ENCODE peak calls at places on chromosomes 6 and 20, in eight cellular contexts. One of them, this sample, is unnamed.
A peak's percentile ranks its signal among the peaks of the same experiment; 100 is the strongest.

GRCh38 chr6:38517005-38517404 is 122.7 kb downstream of the BTBD9 start:
- DNase-seq in fibroblast of lung: no peak
- DNase-seq in CD8-positive, alpha-beta memory T cell: no peak
- DNase-seq in PC-3: peak; percentile 23
- DNase-seq in heart right ventricle: no peak
- DNase-seq in spleen: no peak
- DNase-seq in AG04450: no peak
- DNase-seq in CD4-positive, alpha-beta T cell: no peak
- DNase-seq in this sample: no peak

GRCh38 chr20:39762716-39763115 is 800.6 kb downstream of the DHX35 start:
- DNase-seq in fibroblast of lung: no peak
- DNase-seq in CD8-positive, alpha-beta memory T cell: no peak
- DNase-seq in PC-3: no peak
- DNase-seq in heart right ventricle: no peak
- DNase-seq in spleen: no peak
- DNase-seq in AG04450: no peak
- DNase-seq in CD4-positive, alpha-beta T cell: no peak
- DNase-seq in this sample: peak; percentile 53

GRCh38 chr6:106870069-106870468 is 104.5 kb downstream of the CD24 start:
- DNase-seq in fibroblast of lung: no peak
- DNase-seq in CD8-positive, alpha-beta memory T cell: no peak
- DNase-seq in PC-3: peak; percentile 75
- DNase-seq in heart right ventricle: no peak
- DNase-seq in spleen: no peak
- DNase-seq in AG04450: peak; percentile 16
- DNase-seq in CD4-positive, alpha-beta T cell: no peak
- DNase-seq in this sample: peak; percentile 82

GRCh38 chr6:44122821-44123220 is 4.4 kb downstream of the MRPL14 start:
- DNase-seq in fibroblast of lung: peak; percentile 33
- DNase-seq in CD8-positive, alpha-beta memory T cell: no peak
- DNase-seq in PC-3: no peak
- DNase-seq in heart right ventricle: no peak
- DNase-seq in spleen: no peak
- DNase-seq in AG04450: no peak
- DNase-seq in CD4-positive, alpha-beta T cell: no peak
- DNase-seq in this sample: no peak

GRCh38 chr20:50815162-50815989 is 20.5 kb downstream of the BCAS4 start:
- DNase-seq in fibroblast of lung: peak; percentile 71
- DNase-seq in CD8-positive, alpha-beta memory T cell: no peak
- DNase-seq in PC-3: peak; percentile 33
- DNase-seq in heart right ventricle: no peak
- DNase-seq in spleen: no peak
- DNase-seq in AG04450: peak; percentile 70
- DNase-seq in CD4-positive, alpha-beta T cell: no peak
- DNase-seq in this sample: no peak

GRCh38 chr6:44133003-44133931 is 5.9 kb downstream of the TMEM63B start:
- DNase-seq in fibroblast of lung: peak; percentile 39
- DNase-seq in CD8-positive, alpha-beta memory T cell: no peak
- DNase-seq in PC-3: peak; percentile 60
- DNase-seq in heart right ventricle: peak; percentile 52
- DNase-seq in spleen: no peak
- DNase-seq in AG04450: no peak
- DNase-seq in CD4-positive, alpha-beta T cell: no peak
- DNase-seq in this sample: no peak

GRCh38 chr6:100462990-100463684 is 1.6 kb downstream of the SIM1 start:
- DNase-seq in fibroblast of lung: no peak
- DNase-seq in CD8-positive, alpha-beta memory T cell: no peak
- DNase-seq in PC-3: no peak
- DNase-seq in heart right ventricle: no peak
- DNase-seq in spleen: no peak
- DNase-seq in AG04450: no peak
- DNase-seq in CD4-positive, alpha-beta T cell: no peak
- DNase-seq in this sample: no peak

GRCh38 chr20:32966881-32967781 is 37.1 kb downstream of the SUN5 start:
- DNase-seq in fibroblast of lung: no peak
- DNase-seq in CD8-positive, alpha-beta memory T cell: peak; percentile 41
- DNase-seq in PC-3: no peak
- DNase-seq in heart right ventricle: no peak
- DNase-seq in spleen: no peak
- DNase-seq in AG04450: no peak
- DNase-seq in CD4-positive, alpha-beta T cell: peak; percentile 74
- DNase-seq in this sample: no peak

GRCh38 chr6:90660971-90661370 is 74.1 kb upstream of the MAP3K7 start:
- DNase-seq in fibroblast of lung: no peak
- DNase-seq in CD8-positive, alpha-beta memory T cell: no peak
- DNase-seq in PC-3: no peak
- DNase-seq in heart right ventricle: no peak
- DNase-seq in spleen: no peak
- DNase-seq in AG04450: no peak
- DNase-seq in CD4-positive, alpha-beta T cell: no peak
- DNase-seq in this sample: no peak

GRCh38 chr6:168354338-168354737 is 34.8 kb upstream of the DACT2 start:
- DNase-seq in fibroblast of lung: no peak
- DNase-seq in CD8-positive, alpha-beta memory T cell: no peak
- DNase-seq in PC-3: no peak
- DNase-seq in heart right ventricle: no peak
- DNase-seq in spleen: no peak
- DNase-seq in AG04450: no peak
- DNase-seq in CD4-positive, alpha-beta T cell: no peak
- DNase-seq in this sample: no peak

GRCh38 chr20:18504479-18505060 is 3.2 kb upstream of the SEC23B start:
- DNase-seq in fibroblast of lung: peak; percentile 27
- DNase-seq in CD8-positive, alpha-beta memory T cell: no peak
- DNase-seq in PC-3: no peak
- DNase-seq in heart right ventricle: peak; percentile 57
- DNase-seq in spleen: peak; percentile 75
- DNase-seq in AG04450: no peak
- DNase-seq in CD4-positive, alpha-beta T cell: no peak
- DNase-seq in this sample: peak; percentile 53

GRCh38 chr6:26249709-26249958 is 115.4 kb upstream of the BTN3A2 start:
- DNase-seq in fibroblast of lung: no peak
- DNase-seq in CD8-positive, alpha-beta memory T cell: no peak
- DNase-seq in PC-3: no peak
- DNase-seq in heart right ventricle: peak; percentile 10
- DNase-seq in spleen: peak; percentile 79
- DNase-seq in AG04450: no peak
- DNase-seq in CD4-positive, alpha-beta T cell: no peak
- DNase-seq in this sample: no peak

GRCh38 chr6:14619419-14619781 is 501.8 kb downstream of the CD83 start:
- DNase-seq in fibroblast of lung: no peak
- DNase-seq in CD8-positive, alpha-beta memory T cell: no peak
- DNase-seq in PC-3: no peak
- DNase-seq in heart right ventricle: peak; percentile 29
- DNase-seq in spleen: no peak
- DNase-seq in AG04450: no peak
- DNase-seq in CD4-positive, alpha-beta T cell: no peak
- DNase-seq in this sample: no peak

GRCh38 chr6:23003671-23004598 is 434.6 kb downstream of the HDGFL1 start:
- DNase-seq in fibroblast of lung: peak; percentile 94
- DNase-seq in CD8-positive, alpha-beta memory T cell: no peak
- DNase-seq in PC-3: no peak
- DNase-seq in heart right ventricle: peak; percentile 7
- DNase-seq in spleen: no peak
- DNase-seq in AG04450: peak; percentile 16
- DNase-seq in CD4-positive, alpha-beta T cell: no peak
- DNase-seq in this sample: no peak

GRCh38 chr20:61442075-61442670 is 190.1 kb downstream of the CDH4 start:
- DNase-seq in fibroblast of lung: no peak
- DNase-seq in CD8-positive, alpha-beta memory T cell: no peak
- DNase-seq in PC-3: no peak
- DNase-seq in heart right ventricle: no peak
- DNase-seq in spleen: no peak
- DNase-seq in AG04450: no peak
- DNase-seq in CD4-positive, alpha-beta T cell: no peak
- DNase-seq in this sample: no peak

GRCh38 chr20:7806831-7807230 is 133.4 kb downstream of the HAO1 start:
- DNase-seq in fibroblast of lung: no peak
- DNase-seq in CD8-positive, alpha-beta memory T cell: no peak
- DNase-seq in PC-3: peak; percentile 75
- DNase-seq in heart right ventricle: no peak
- DNase-seq in spleen: no peak
- DNase-seq in AG04450: no peak
- DNase-seq in CD4-positive, alpha-beta T cell: no peak
- DNase-seq in this sample: no peak

GRCh38 chr6:108612852-108613251 is 52.1 kb downstream of the FOXO3 start:
- DNase-seq in fibroblast of lung: no peak
- DNase-seq in CD8-positive, alpha-beta memory T cell: no peak
- DNase-seq in PC-3: no peak
- DNase-seq in heart right ventricle: no peak
- DNase-seq in spleen: no peak
- DNase-seq in AG04450: no peak
- DNase-seq in CD4-positive, alpha-beta T cell: no peak
- DNase-seq in this sample: no peak

GRCh38 chr6:108609276-108609769 is 48.6 kb downstream of the FOXO3 start:
- DNase-seq in fibroblast of lung: peak; percentile 35
- DNase-seq in CD8-positive, alpha-beta memory T cell: no peak
- DNase-seq in PC-3: peak; percentile 81
- DNase-seq in heart right ventricle: no peak
- DNase-seq in spleen: no peak
- DNase-seq in AG04450: peak; percentile 27
- DNase-seq in CD4-positive, alpha-beta T cell: no peak
- DNase-seq in this sample: no peak

GRCh38 chr6:108608453-108609275 is 47.9 kb downstream of the FOXO3 start:
- DNase-seq in fibroblast of lung: peak; percentile 41
- DNase-seq in CD8-positive, alpha-beta memory T cell: no peak
- DNase-seq in PC-3: peak; percentile 8
- DNase-seq in heart right ventricle: no peak
- DNase-seq in spleen: no peak
- DNase-seq in AG04450: no peak
- DNase-seq in CD4-positive, alpha-beta T cell: no peak
- DNase-seq in this sample: no peak

GRCh38 chr6:108606130-108606797 is 45.5 kb downstream of the FOXO3 start:
- DNase-seq in fibroblast of lung: no peak
- DNase-seq in CD8-positive, alpha-beta memory T cell: no peak
- DNase-seq in PC-3: no peak
- DNase-seq in heart right ventricle: no peak
- DNase-seq in spleen: no peak
- DNase-seq in AG04450: no peak
- DNase-seq in CD4-positive, alpha-beta T cell: no peak
- DNase-seq in this sample: no peak

DNA sequence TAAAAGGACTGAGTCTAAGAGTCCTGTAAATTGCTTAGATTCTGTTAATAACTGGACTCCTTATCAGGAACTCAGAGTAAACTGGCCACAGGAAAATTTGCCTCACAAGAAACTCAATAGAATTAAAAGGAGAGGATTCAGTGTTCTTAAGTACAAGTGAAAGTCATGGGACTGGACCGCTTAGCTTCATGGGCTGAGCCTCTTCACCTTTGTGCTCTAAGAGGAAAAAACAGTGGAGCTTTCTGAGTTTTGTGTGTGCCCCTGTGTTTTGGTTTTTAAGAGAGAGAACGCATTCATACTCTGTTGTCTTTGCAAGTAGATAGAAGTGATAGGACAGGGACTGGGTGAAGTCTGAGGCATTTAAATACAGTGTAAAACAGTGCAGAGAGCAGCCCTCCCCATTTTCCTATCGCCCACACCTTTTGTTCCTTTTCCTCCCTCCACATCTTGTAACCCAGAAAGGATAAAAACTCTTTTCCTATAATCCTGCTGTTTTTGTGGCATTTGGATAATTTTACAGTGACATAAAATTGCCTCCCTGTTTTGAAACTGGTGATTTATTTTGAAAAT is 49.6 kb downstream of the FOXO3 start:
- DNase-seq in fibroblast of lung: no peak
- DNase-seq in CD8-positive, alpha-beta memory T cell: no peak
- DNase-seq in PC-3: no peak
- DNase-seq in heart right ventricle: no peak
- DNase-seq in spleen: no peak
- DNase-seq in AG04450: no peak
- DNase-seq in CD4-positive, alpha-beta T cell: no peak
- DNase-seq in this sample: no peak
- H3K27me3 ChIP-seq in fibroblast of lung: no peaks in the 10 kb centered on the region
- H3K27me3 ChIP-seq in CD8-positive, alpha-beta memory T cell: no peaks in the 10 kb centered on the region
- H3K27me3 ChIP-seq in PC-3: no peaks in the 10 kb centered on the region
- H3K27me3 ChIP-seq in heart right ventricle: no peaks in the 10 kb centered on the region
- H3K27me3 ChIP-seq in spleen: no peaks in the 10 kb centered on the region
- H3K27me3 ChIP-seq in AG04450: no peaks in the 10 kb centered on the region
- H3K27me3 ChIP-seq in CD4-positive, alpha-beta T cell: no peaks in the 10 kb centered on the region
- H3K27me3 ChIP-seq in this sample: no peaks in the 10 kb centered on the region

GRCh38 chr6:27273783-27274182 is 26.3 kb downstream of the PRSS16 start:
- DNase-seq in fibroblast of lung: no peak
- DNase-seq in CD8-positive, alpha-beta memory T cell: no peak
- DNase-seq in PC-3: no peak
- DNase-seq in heart right ventricle: no peak
- DNase-seq in spleen: no peak
- DNase-seq in AG04450: no peak
- DNase-seq in CD4-positive, alpha-beta T cell: no peak
- DNase-seq in this sample: no peak
- H3K27me3 ChIP-seq in fibroblast of lung: peaks cover under 1% of the 10 kb centered on the region
- H3K27me3 ChIP-seq in CD8-positive, alpha-beta memory T cell: peaks cover 28% of the 10 kb centered on the region
- H3K27me3 ChIP-seq in PC-3: no peaks in the 10 kb centered on the region
- H3K27me3 ChIP-seq in heart right ventricle: peaks cover 96% of the 10 kb centered on the region
- H3K27me3 ChIP-seq in spleen: peaks cover 85% of the 10 kb centered on the region
- H3K27me3 ChIP-seq in AG04450: no peaks in the 10 kb centered on the region
- H3K27me3 ChIP-seq in CD4-positive, alpha-beta T cell: peaks cover 67% of the 10 kb centered on the region
- H3K27me3 ChIP-seq in this sample: no peaks in the 10 kb centered on the region

DNA sequence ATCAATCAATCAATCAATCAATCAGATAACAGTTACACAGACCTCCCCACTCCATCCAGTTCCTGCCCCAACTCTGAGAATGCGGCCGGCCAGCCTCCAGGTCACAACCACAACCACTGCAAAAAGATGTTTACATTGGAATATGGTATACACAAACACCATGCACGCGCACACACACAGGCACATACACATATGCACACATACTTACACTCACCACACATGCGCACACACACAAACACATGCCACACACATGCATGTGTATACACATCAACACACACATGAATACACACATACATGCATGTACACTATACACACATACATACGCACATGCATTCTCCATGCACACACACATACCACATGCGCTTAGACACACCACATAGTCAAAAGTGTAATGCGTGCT is 131.1 kb downstream of the PXDC1 start:
- DNase-seq in fibroblast of lung: no peak
- DNase-seq in CD8-positive, alpha-beta memory T cell: no peak
- DNase-seq in PC-3: no peak
- DNase-seq in heart right ventricle: no peak
- DNase-seq in spleen: peak; percentile 58
- DNase-seq in AG04450: no peak
- DNase-seq in CD4-positive, alpha-beta T cell: no peak
- DNase-seq in this sample: no peak
- H3K27me3 ChIP-seq in fibroblast of lung: peaks cover 6% of the 10 kb centered on the region
- H3K27me3 ChIP-seq in CD8-positive, alpha-beta memory T cell: peaks cover 12% of the 10 kb centered on the region
- H3K27me3 ChIP-seq in PC-3: peaks cover 3% of the 10 kb centered on the region
- H3K27me3 ChIP-seq in heart right ventricle: peaks cover 26% of the 10 kb centered on the region
- H3K27me3 ChIP-seq in spleen: peaks cover 17% of the 10 kb centered on the region
- H3K27me3 ChIP-seq in AG04450: peaks cover 35% of the 10 kb centered on the region
- H3K27me3 ChIP-seq in CD4-positive, alpha-beta T cell: peaks cover 22% of the 10 kb centered on the region
- H3K27me3 ChIP-seq in this sample: no peaks in the 10 kb centered on the region

DNA sequence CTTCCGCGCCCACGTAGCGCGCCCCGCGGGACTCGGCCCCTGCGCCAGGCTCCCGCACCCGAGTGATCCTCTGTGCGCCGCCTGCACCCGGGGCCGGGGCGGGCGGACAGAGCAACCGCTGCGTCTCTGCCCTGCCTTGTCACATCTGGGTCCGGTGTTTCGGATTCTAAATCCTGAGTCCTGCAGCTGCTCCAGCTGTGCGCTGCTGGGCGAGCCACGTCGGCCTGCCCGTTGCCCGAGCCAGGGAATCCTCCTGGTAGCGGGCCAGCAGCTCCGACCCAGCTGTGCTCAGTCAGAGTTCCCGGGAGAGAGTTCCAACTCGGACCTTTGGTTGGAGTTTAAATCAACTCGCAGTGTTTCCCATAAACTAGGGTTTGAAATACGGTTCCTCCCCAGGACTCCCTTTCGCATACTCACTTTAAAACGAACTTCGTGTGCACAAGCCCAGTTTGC is 268 bp upstream of the PDE10A start:
- DNase-seq in fibroblast of lung: peak; percentile 58
- DNase-seq in CD8-positive, alpha-beta memory T cell: no peak
- DNase-seq in PC-3: peak; percentile 4
- DNase-seq in heart right ventricle: peak; percentile 66
- DNase-seq in spleen: no peak
- DNase-seq in AG04450: no peak
- DNase-seq in CD4-positive, alpha-beta T cell: no peak
- DNase-seq in this sample: peak; percentile 79
- H3K27me3 ChIP-seq in fibroblast of lung: peaks cover 11% of the 10 kb centered on the region
- H3K27me3 ChIP-seq in CD8-positive, alpha-beta memory T cell: peaks cover 7% of the 10 kb centered on the region
- H3K27me3 ChIP-seq in PC-3: peaks cover 61% of the 10 kb centered on the region
- H3K27me3 ChIP-seq in heart right ventricle: peaks cover 47% of the 10 kb centered on the region
- H3K27me3 ChIP-seq in spleen: peaks cover 76% of the 10 kb centered on the region
- H3K27me3 ChIP-seq in AG04450: peaks cover 43% of the 10 kb centered on the region
- H3K27me3 ChIP-seq in CD4-positive, alpha-beta T cell: peaks cover 58% of the 10 kb centered on the region
- H3K27me3 ChIP-seq in this sample: peaks cover 31% of the 10 kb centered on the region

This sample was measured in trophoblast cell.